ENCODE peak calls at places on chromosomes 3 and 15, in four cellular contexts. A, E, D and Q are unnamed samples.
A peak's percentile ranks its signal among the peaks of the same experiment; 100 is the strongest.

GRCh38 chr15:77019476-77020331 is 24.8 kb downstream of the PSTPIP1 start:
- DNase-seq in A (no peak), E (peak; percentile 84), D (no peak), Q (no peak)

GRCh38 chr3:184659797-184660301 is 52.0 kb downstream of the MAGEF1 start:
- DNase-seq in A (no peak), E (no peak), D (no peak), Q (no peak)

GRCh38 chr3:17643691-17644090 is 98.7 kb downstream of the TBC1D5 start:
- DNase-seq in A (no peak), E (no peak), D (no peak), Q (no peak)

GRCh38 chr3:10354373-10355015 is 33.6 kb upstream of the SEC13 start:
- DNase-seq in A (no peak), E (no peak), D (no peak), Q (no peak)

GRCh38 chr3:193620055-193620454 is 27.0 kb downstream of the OPA1 start:
- DNase-seq in A (no peak), E (no peak), D (no peak), Q (no peak)

GRCh38 chr15:89299896-89300295 is 34.7 kb downstream of the POLG start:
- DNase-seq in A (no peak), E (no peak), D (no peak), Q (no peak)

GRCh38 chr3:5787863-5788488 is 600.5 kb downstream of the EDEM1 start:
- DNase-seq in A (peak; percentile 26), E (no peak), D (no peak), Q (no peak)

GRCh38 chr3:172201136-172201989 is 162.0 kb downstream of the FNDC3B start:
- DNase-seq in A (peak; percentile 66), E (no peak), D (peak; percentile 49), Q (no peak)

GRCh38 chr15:48785195-48785594 is 25.7 kb downstream of the CEP152 start:
- DNase-seq in A (peak; percentile 47), E (no peak), D (no peak), Q (no peak)

GRCh38 chr3:188817103-188817919 is 354.5 kb upstream of the TPRG1 start:
- DNase-seq in A (no peak), E (no peak), D (no peak), Q (no peak)

GRCh38 chr15:59997070-59997701 is 6.9 kb upstream of the FOXB1 start:
- DNase-seq in A (no peak), E (peak; percentile 86), D (peak; percentile 13), Q (peak; percentile 79)

GRCh38 chr3:187016639-187017345 is 86.5 kb downstream of the ST6GAL1 start:
- DNase-seq in A (no peak), E (no peak), D (no peak), Q (no peak)

GRCh38 chr15:45378149-45378912 is at the start of gene GATM:
- DNase-seq in A (peak; percentile 86), E (peak; percentile 59), D (peak; percentile 51), Q (no peak)

GRCh38 chr3:141707741-141708203 is 30.3 kb upstream of the RNF7 start:
- DNase-seq in A (no peak), E (no peak), D (no peak), Q (no peak)

GRCh38 chr15:39868396-39868795 is 51.7 kb downstream of the GPR176 start:
- DNase-seq in A (no peak), E (no peak), D (no peak), Q (no peak)

GRCh38 chr15:48925714-48926223 is 38.0 kb downstream of the SHC4 start:
- DNase-seq in A (no peak), E (peak; percentile 23), D (no peak), Q (no peak)

GRCh38 chr3:46926871-46927717 is 49.5 kb downstream of the CCDC12 start:
- DNase-seq in A (no peak), E (peak; percentile 37), D (no peak), Q (peak; percentile 87)

GRCh38 chr3:125042725-125043406 is 12.9 kb downstream of the HEG1 start:
- DNase-seq in A (no peak), E (no peak), D (no peak), Q (no peak)

GRCh38 chr15:40217166-40217785 is 21.6 kb upstream of the PAK6 start:
- DNase-seq in A (no peak), E (peak; percentile 52), D (peak; percentile 47), Q (peak; percentile 65)

GRCh38 chr15:30001592-30001991 is 81.2 kb upstream of the GOLGA8J start:
- DNase-seq in A (no peak), E (no peak), D (no peak), Q (no peak)

GRCh38 chr3:10442151-10442795 is 63.1 kb downstream of the ATP2B2 start:
- DNase-seq in A (peak; percentile 43), E (no peak), D (no peak), Q (no peak)

GRCh38 chr3:37171144-37171543 is 3.2 kb downstream of the LRRFIP2 start:
- DNase-seq in A (no peak), E (no peak), D (no peak), Q (peak; percentile 64)

GRCh38 chr3:151460774-151461450 is at the start of gene IGSF10:
- DNase-seq in A (peak; percentile 43), E (no peak), D (no peak), Q (no peak)

GRCh38 chr3:129304553-129305222 is 26.0 kb downstream of the HMCES start:
- DNase-seq in A (no peak), E (no peak), D (no peak), Q (no peak)

GRCh38 chr3:50340404-50341329 is at the start of gene RASSF1:
- DNase-seq in A (peak; percentile 74), E (peak; percentile 87), D (no peak), Q (no peak)

GRCh38 chr3:52730681-52731080 is 24.8 kb downstream of the SPCS1 start:
- DNase-seq in A (no peak), E (peak; percentile 14), D (no peak), Q (no peak)